ENCODE peak calls at places on chromosome 16, in eight cellular contexts. N is CD4-positive, alpha-beta T cell; E is naive thymus-derived CD4-positive, alpha-beta T cell; D is neural crest cell; G is activated T-helper 1 cell treated with Interleukin-2 at 50 U/mL for 16 hours; O is NCI-H1092; F is coronary artery; Q is neural progenitor cell. V is an unnamed sample.

GRCh38 chr16:28526201-28527099 is 12.3 kb downstream of the NUPR1 start:
- DNase-seq in N (no peak), E (no peak), D (no peak), G (no peak), O (no peak), F (no peak), Q (no peak), V (no peak)

GRCh38 chr16:75379911-75380847 is 53.1 kb downstream of the CFDP1 start:
- DNase-seq in N (peak), E (peak), D (no peak), G (peak), O (no peak), F (no peak), Q (no peak), V (peak)

GRCh38 chr16:72442381-72443158 is 270.6 kb upstream of the PMFBP1 start:
- DNase-seq in N (no peak), E (no peak), D (no peak), G (no peak), O (no peak), F (no peak), Q (no peak), V (no peak)

GRCh38 chr16:12602811-12603698 is 200.6 kb downstream of the CPPED1 start:
- DNase-seq in N (no peak), E (no peak), D (no peak), G (no peak), O (no peak), F (peak), Q (no peak), V (no peak)

GRCh38 chr16:11613381-11614303 is 26.9 kb upstream of the LITAF start:
- DNase-seq in N (no peak), E (no peak), D (no peak), G (no peak), O (no peak), F (no peak), Q (no peak), V (no peak)

GRCh38 chr16:71647391-71647790 is 21.4 kb downstream of the MARVELD3 start:
- DNase-seq in N (no peak), E (no peak), D (no peak), G (no peak), O (no peak), F (no peak), Q (no peak), V (no peak)

GRCh38 chr16:69328854-69329316 is 1.5 kb downstream of the PDF start:
- DNase-seq in N (no peak), E (no peak), D (no peak), G (no peak), O (no peak), F (no peak), Q (no peak), V (no peak)

GRCh38 chr16:84177740-84178070 is 9.2 kb downstream of the TAF1C start:
- DNase-seq in N (no peak), E (no peak), D (no peak), G (no peak), O (no peak), F (no peak), Q (no peak), V (no peak)

GRCh38 chr16:70553645-70554044 is 30.0 kb downstream of the SF3B3 start:
- DNase-seq in N (no peak), E (no peak), D (no peak), G (no peak), O (no peak), F (no peak), Q (no peak), V (no peak)

GRCh38 chr16:30445149-30445407 is 596 bp downstream of the SEPHS2 start:
- DNase-seq in N (no peak), E (no peak), D (no peak), G (no peak), O (no peak), F (no peak), Q (no peak), V (no peak)

GRCh38 chr16:72844225-72844920 is 203.6 kb downstream of the ZFHX3 start:
- DNase-seq in N (no peak), E (no peak), D (no peak), G (no peak), O (no peak), F (no peak), Q (peak), V (no peak)

GRCh38 chr16:988465-989353 is 7.1 kb downstream of the SOX8 start:
- DNase-seq in N (no peak), E (no peak), D (no peak), G (no peak), O (no peak), F (no peak), Q (no peak), V (no peak)

GRCh38 chr16:19410435-19411153 is 7.1 kb upstream of the TMC5 start:
- DNase-seq in N (no peak), E (no peak), D (peak), G (no peak), O (peak), F (no peak), Q (peak), V (no peak)

GRCh38 chr16:88383401-88384221 is 852 bp downstream of the ZNF469 start:
- DNase-seq in N (no peak), E (no peak), D (peak), G (no peak), O (no peak), F (no peak), Q (peak), V (no peak)

GRCh38 chr16:87784812-87785211 is 19.0 kb upstream of the KLHDC4 start:
- DNase-seq in N (no peak), E (no peak), D (no peak), G (no peak), O (no peak), F (no peak), Q (peak), V (no peak)

GRCh38 chr16:2178321-2179106 is 17.9 kb downstream of the CASKIN1 start:
- DNase-seq in N (peak), E (peak), D (no peak), G (peak), O (no peak), F (no peak), Q (peak), V (peak)

GRCh38 chr16:55297910-55298175 is 26.2 kb upstream of the IRX6 start:
- DNase-seq in N (no peak), E (no peak), D (no peak), G (no peak), O (no peak), F (no peak), Q (no peak), V (no peak)

GRCh38 chr16:81530296-81530721 is 85.7 kb downstream of the CMIP start:
- DNase-seq in N (no peak), E (no peak), D (no peak), G (no peak), O (no peak), F (no peak), Q (no peak), V (no peak)

GRCh38 chr16:67825119-67825518 is 17.0 kb upstream of the THAP11 start:
- DNase-seq in N (no peak), E (no peak), D (no peak), G (no peak), O (no peak), F (no peak), Q (peak), V (no peak)

GRCh38 chr16:69057400-69058378 is 47.8 kb upstream of the HAS3 start:
- DNase-seq in N (no peak), E (no peak), D (no peak), G (no peak), O (peak), F (no peak), Q (no peak), V (no peak)

GRCh38 chr16:60655514-60656153 is 1380.6 kb downstream of the CDH8 start:
- DNase-seq in N (no peak), E (no peak), D (no peak), G (no peak), O (no peak), F (no peak), Q (no peak), V (no peak)

GRCh38 chr16:23615805-23616204 is 19.7 kb upstream of the NDUFAB1 start:
- DNase-seq in N (no peak), E (no peak), D (no peak), G (no peak), O (no peak), F (no peak), Q (no peak), V (no peak)

GRCh38 chr16:88599092-88599733 is 29.0 kb downstream of the ZC3H18 start:
- DNase-seq in N (no peak), E (no peak), D (no peak), G (no peak), O (no peak), F (no peak), Q (no peak), V (no peak)

V was measured in CD8-positive, alpha-beta T cell.